ENCODE peak calls at places on chromosomes 11 and 22, in six cellular contexts. G is GM23338, F is fibroblast of pulmonary artery, U is heart left ventricle, A is AG10803, E is thoracic aorta. T is an unnamed sample.

GRCh38 chr11:73659961-73660360 is 13.6 kb downstream of the PLEKHB1 start:
- DNase-seq in G (no peak), F (no peak), U (no peak), A (no peak), E (no peak), T (no peak)

GRCh38 chr22:37880668-37881440 is 25.2 kb upstream of the MICALL1 start:
- DNase-seq in G (no peak), F (peak), U (no peak), A (peak), E (no peak), T (no peak)

GRCh38 chr22:26763633-26764295 is 106.4 kb downstream of the MIAT start:
- DNase-seq in G (no peak), F (peak), U (no peak), A (peak), E (no peak), T (no peak)

GRCh38 chr22:37135023-37135422 is 14.7 kb downstream of the IL2RB start:
- DNase-seq in G (no peak), F (no peak), U (peak), A (no peak), E (no peak), T (no peak)

GRCh38 chr11:82556210-82556609 is 177.5 kb downstream of the FAM181B start:
- DNase-seq in G (no peak), F (no peak), U (no peak), A (no peak), E (no peak), T (no peak)

GRCh38 chr11:10158461-10158860 is 135.6 kb downstream of the SBF2 start:
- DNase-seq in G (no peak), F (no peak), U (no peak), A (no peak), E (no peak), T (no peak)

GRCh38 chr11:72584293-72584921 is 89.8 kb downstream of the PDE2A start:
- DNase-seq in G (peak), F (peak), U (peak), A (peak), E (no peak), T (peak)

GRCh38 chr11:64536396-64536935 is 54.6 kb upstream of the SLC22A12 start:
- DNase-seq in G (no peak), F (peak), U (no peak), A (no peak), E (no peak), T (peak)

GRCh38 chr11:7846003-7846402 is 49.3 kb upstream of the OR5P2 start:
- DNase-seq in G (no peak), F (no peak), U (no peak), A (no peak), E (no peak), T (no peak)

GRCh38 chr22:24426859-24427499 is 420 bp upstream of the ADORA2A start:
- DNase-seq in G (no peak), F (no peak), U (peak), A (no peak), E (no peak), T (peak)

GRCh38 chr11:13238879-13239514 is 38.6 kb upstream of the BMAL1 start:
- DNase-seq in G (peak), F (peak), U (no peak), A (peak), E (no peak), T (no peak)

GRCh38 chr22:31308181-31308580 is 15.9 kb upstream of the PIK3IP1 start:
- DNase-seq in G (no peak), F (no peak), U (no peak), A (no peak), E (no peak), T (no peak)

GRCh38 chr11:68035266-68035876 is 3.5 kb upstream of the TCIRG1 start:
- DNase-seq in G (no peak), F (no peak), U (no peak), A (no peak), E (no peak), T (no peak)

GRCh38 chr11:118287006-118287405 is 17.5 kb upstream of the CD3E start:
- DNase-seq in G (no peak), F (no peak), U (no peak), A (peak), E (no peak), T (no peak)

GRCh38 chr11:59289356-59289755 is 69.3 kb upstream of the OR5AN1 start:
- DNase-seq in G (no peak), F (no peak), U (no peak), A (no peak), E (no peak), T (no peak)

GRCh38 chr11:44941286-44942021 is 9.2 kb downstream of the TP53I11 start:
- DNase-seq in G (no peak), F (no peak), U (no peak), A (no peak), E (no peak), T (no peak)

GRCh38 chr11:128621491-128622136 is 34.3 kb upstream of the ETS1 start:
- DNase-seq in G (no peak), F (peak), U (peak), A (peak), E (no peak), T (no peak)

GRCh38 chr11:26806209-26806608 is 84.3 kb upstream of the SLC5A12 start:
- DNase-seq in G (no peak), F (peak), U (no peak), A (peak), E (no peak), T (no peak)

GRCh38 chr11:73019996-73020395 is 122.1 kb downstream of the FCHSD2 start:
- DNase-seq in G (no peak), F (no peak), U (no peak), A (no peak), E (no peak), T (no peak)

GRCh38 chr11:125192194-125192593 is 27.6 kb downstream of the PKNOX2 start:
- DNase-seq in G (no peak), F (peak), U (no peak), A (no peak), E (no peak), T (no peak)

GRCh38 chr22:26172389-26172990 is 3.2 kb downstream of the SEZ6L start:
- DNase-seq in G (peak), F (peak), U (no peak), A (peak), E (no peak), T (no peak)

GRCh38 chr11:20840341-20840740 is 171.0 kb downstream of the NELL1 start:
- DNase-seq in G (no peak), F (no peak), U (no peak), A (no peak), E (no peak), T (no peak)

GRCh38 chr11:2713721-2714462 is 14.1 kb upstream of the KCNQ1OT1 start:
- DNase-seq in G (no peak), F (no peak), U (no peak), A (no peak), E (no peak), T (no peak)

GRCh38 chr11:123671534-123671933 is 17.1 kb upstream of the SCN3B start:
- DNase-seq in G (peak), F (no peak), U (no peak), A (no peak), E (no peak), T (no peak)

GRCh38 chr22:33757443-33758124 is 162.7 kb downstream of the LARGE1 start:
- DNase-seq in G (peak), F (no peak), U (no peak), A (no peak), E (no peak), T (no peak)

GRCh38 chr22:47151490-47151889 is 389.0 kb downstream of the TBC1D22A start:
- DNase-seq in G (no peak), F (peak), U (no peak), A (peak), E (no peak), T (no peak)

GRCh38 chr11:46277623-46278386 is at the start of gene CREB3L1:
- DNase-seq in G (peak), F (no peak), U (peak), A (peak), E (no peak), T (no peak)

GRCh38 chr11:12393691-12394090 is 16.3 kb downstream of the PARVA start:
- DNase-seq in G (no peak), F (no peak), U (no peak), A (peak), E (no peak), T (no peak)

GRCh38 chr11:85809881-85810280 is 1.1 kb downstream of the SYTL2 start:
- DNase-seq in G (peak), F (no peak), U (no peak), A (no peak), E (no peak), T (no peak)

GRCh38 chr22:50035131-50035881 is 22.7 kb upstream of the IL17REL start:
- DNase-seq in G (no peak), F (no peak), U (no peak), A (no peak), E (no peak), T (no peak)

GRCh38 chr11:125297346-125297910 is 132.9 kb downstream of the PKNOX2 start:
- DNase-seq in G (no peak), F (no peak), U (no peak), A (no peak), E (no peak), T (no peak)

GRCh38 chr11:19903620-19904069 is 191.0 kb downstream of the NAV2 start:
- DNase-seq in G (peak), F (peak), U (peak), A (peak), E (peak), T (no peak)

GRCh38 chr11:76835928-76836612 is 24.6 kb upstream of the ACER3 start:
- DNase-seq in G (no peak), F (peak), U (peak), A (peak), E (no peak), T (no peak)

GRCh38 chr11:50155508-50155907 is 122.8 kb downstream of the OR4C45 start:
- DNase-seq in G (no peak), F (no peak), U (no peak), A (no peak), E (no peak), T (no peak)

GRCh38 chr22:49550766-49551362 is 276.8 kb downstream of the BRD1 start:
- DNase-seq in G (no peak), F (no peak), U (no peak), A (no peak), E (no peak), T (no peak)

GRCh38 chr11:108931168-108931567 is 266.3 kb downstream of the DDX10 start:
- DNase-seq in G (no peak), F (no peak), U (no peak), A (no peak), E (no peak), T (no peak)

DNA sequence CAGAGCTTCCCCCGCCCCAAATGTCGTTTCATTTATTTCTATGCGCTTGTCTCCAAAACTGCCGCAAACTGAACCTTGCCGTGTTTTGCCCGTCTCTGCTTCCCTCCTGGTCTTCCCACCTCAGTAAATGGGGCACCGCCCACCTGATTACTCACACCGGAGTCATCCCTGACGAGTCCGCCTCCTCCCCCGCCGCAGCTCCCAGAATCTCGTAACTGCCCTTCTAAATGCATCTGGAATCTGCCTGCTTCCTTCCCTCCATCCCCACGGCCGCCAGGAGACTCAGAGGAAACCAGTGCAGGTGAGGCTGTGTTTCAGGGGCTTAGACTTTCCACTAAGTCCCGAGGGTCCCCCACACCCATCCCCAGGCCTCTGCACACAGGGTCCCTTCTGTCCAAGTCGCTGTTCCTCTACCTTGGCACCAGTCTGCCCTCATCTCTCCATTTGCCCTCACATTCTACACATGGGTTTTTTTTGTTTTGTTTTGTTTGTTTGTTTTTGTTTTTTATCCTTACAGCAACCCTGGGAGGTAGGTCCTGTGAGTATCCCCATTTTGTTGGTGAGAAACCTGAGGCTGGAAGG is 62.6 kb upstream of the PHF21B start:
- DNase-seq in G (peak), F (peak), U (no peak), A (peak), E (no peak), T (no peak)
- TF ChIP-seq CTCF in G (no peak), F (no peak), U (no peak), A (no peak), E (no peak), T (no peak)

DNA sequence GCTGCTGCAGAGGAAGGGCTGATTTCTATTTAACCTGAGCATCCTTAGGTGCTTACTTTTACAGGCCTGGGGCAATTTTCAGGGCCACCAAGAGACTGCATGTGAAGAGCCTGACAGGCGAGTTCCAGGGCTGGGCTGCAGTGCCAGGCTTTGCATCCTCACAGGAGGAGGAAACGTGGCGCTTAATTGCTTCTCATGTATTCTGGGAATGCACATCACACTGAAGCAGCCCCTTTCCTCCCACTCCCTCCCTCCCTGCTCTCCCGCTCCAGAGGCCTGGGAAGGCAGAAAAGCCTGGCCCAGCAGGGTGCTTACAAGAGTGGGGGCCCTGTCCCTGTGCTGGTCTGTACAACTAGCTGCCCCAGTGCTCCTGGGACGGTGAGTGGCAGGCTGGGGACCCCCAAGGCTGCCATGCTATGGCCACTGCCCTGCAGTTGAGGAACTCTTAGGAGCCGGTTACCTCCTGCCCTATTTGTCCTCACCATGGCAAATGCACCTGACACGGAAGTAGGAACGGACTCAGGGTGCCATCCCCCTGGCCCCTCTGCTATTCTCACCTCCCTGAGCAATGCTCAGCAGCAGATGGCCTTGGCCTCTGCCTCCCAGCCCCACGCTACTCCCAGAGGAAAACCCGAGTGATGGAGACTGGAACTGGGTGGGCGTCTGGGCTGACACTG is 105.0 kb downstream of the CTTN start:
- DNase-seq in G (no peak), F (no peak), U (peak), A (no peak), E (no peak), T (peak)
- TF ChIP-seq CTCF in G (no peak), F (no peak), U (no peak), A (no peak), E (no peak), T (no peak)

GRCh38 chr22:20027966-20028854 is 7.3 kb downstream of the TANGO2 start:
- DNase-seq in G (no peak), F (peak), U (no peak), A (no peak), E (no peak), T (no peak)
- TF ChIP-seq CTCF in G (peak), F (peak), U (no peak), A (peak), E (no peak), T (peak)

DNA sequence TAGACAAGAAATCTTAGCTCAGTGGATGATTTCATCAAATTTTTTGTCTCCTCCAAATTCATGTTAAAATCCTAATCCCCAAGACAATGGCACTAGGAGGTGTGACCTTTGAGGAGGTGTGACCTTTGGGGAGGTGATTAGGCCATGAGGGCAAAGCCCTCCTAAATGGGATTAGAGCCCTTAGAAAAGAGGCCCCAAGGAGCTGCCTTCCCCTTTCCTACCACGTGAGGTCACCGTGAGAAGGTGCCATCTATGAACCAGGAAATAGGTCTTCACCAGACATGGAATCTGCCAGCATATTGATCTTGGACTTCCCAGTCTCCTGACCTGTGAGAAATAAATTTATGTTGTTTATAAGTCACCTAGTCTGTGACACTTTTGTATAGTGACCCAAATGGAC is 138.7 kb downstream of the TRIM29 start:
- DNase-seq in G (peak), F (no peak), U (no peak), A (no peak), E (no peak), T (no peak)
- TF ChIP-seq CTCF in G (peak), F (no peak), U (no peak), A (peak), E (no peak), T (no peak)

GRCh38 chr11:75399344-75400109 is at the start of gene RPS3:
- DNase-seq in G (peak), F (peak), U (peak), A (peak), E (peak), T (peak)
- TF ChIP-seq CTCF in G (peak), F (no peak), U (no peak), A (peak), E (no peak), T (peak)

DNA sequence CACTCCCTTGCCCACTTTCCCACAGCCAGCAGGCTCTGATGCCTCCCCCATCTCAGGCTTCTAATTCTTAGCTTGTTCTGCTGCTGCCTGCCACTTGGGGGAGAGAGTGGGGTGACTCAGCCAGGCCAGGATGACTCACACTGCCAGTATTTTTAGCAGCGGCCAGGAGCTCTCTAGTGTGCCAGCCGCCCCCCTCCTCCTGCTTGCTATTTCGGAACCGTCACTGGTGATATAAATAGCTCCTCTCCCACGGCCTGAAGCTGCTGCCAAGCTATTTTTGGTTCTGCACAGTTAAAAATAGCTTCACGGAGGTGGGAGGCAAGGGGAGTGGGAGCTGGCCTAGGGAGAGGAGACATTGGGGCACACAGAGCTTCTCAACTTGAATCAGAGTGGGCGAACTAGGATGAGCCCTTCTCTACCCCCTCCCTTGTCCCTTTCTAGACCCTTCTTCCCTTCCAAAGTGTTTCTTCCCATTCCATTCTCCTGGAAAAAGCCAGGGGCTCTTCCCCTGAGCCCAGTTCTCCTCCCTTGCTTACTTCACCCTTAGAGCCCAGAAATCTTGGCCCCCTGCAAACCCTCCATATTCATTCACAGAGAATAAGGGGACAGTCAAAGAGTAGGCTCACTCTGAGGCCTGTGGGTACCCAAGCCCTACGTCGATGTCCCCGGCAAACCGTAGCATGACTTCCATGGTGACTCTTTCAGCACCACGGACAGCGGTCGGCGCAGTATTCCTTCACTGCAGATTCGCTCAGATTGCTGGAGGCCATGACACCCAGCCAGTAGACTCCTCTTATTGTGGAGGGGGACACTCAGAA is 2.5 kb upstream of the NPAS4 start:
- DNase-seq in G (peak), F (peak), U (peak), A (peak), E (peak), T (no peak)
- TF ChIP-seq CTCF in G (peak), F (peak), U (no peak), A (peak), E (peak), T (peak)

GRCh38 chr11:111851636-111852035 is 19.7 kb downstream of the ALG9 start:
- DNase-seq in G (peak), F (peak), U (no peak), A (peak), E (no peak), T (no peak)
- TF ChIP-seq CTCF in G (peak), F (peak), U (no peak), A (peak), E (no peak), T (peak)

T was measured in chondrocyte.